ENCODE peak calls at places on chromosomes 16 and 17, in five cellular contexts. S, J, A, N and W are unnamed samples.

GRCh38 chr17:70288540-70289290 is 119.4 kb downstream of the KCNJ2 start:
- DNase-seq in S (peak), A (no peak), N (no peak), J (no peak), W (no peak)

GRCh38 chr17:47102914-47103313 is 86.2 kb downstream of the CDC27 start:
- DNase-seq in S (no peak), N (no peak), J (no peak), A (no peak), W (no peak)

GRCh38 chr16:27828671-27829070 is 234.8 kb downstream of the GSG1L start:
- DNase-seq in J (no peak), N (no peak), A (no peak), S (no peak), W (no peak)

GRCh38 chr17:77884019-77884418 is 74.5 kb upstream of the TNRC6C start:
- DNase-seq in A (no peak), J (no peak), S (no peak), N (no peak), W (no peak)

GRCh38 chr16:67658849-67659674 is 998 bp downstream of the ACD start:
- DNase-seq in J (no peak), S (peak), N (no peak), A (no peak), W (no peak)

GRCh38 chr17:45852535-45853297 is 8.0 kb downstream of the SPPL2C start:
- DNase-seq in S (no peak), N (no peak), J (peak), A (peak), W (no peak)

GRCh38 chr16:57299009-57299718 is 14.7 kb upstream of the PLLP start:
- DNase-seq in A (peak), S (peak), N (no peak), J (peak), W (no peak)

GRCh38 chr17:48121921-48122650 is 14.5 kb downstream of the SNX11 start:
- DNase-seq in J (no peak), A (no peak), S (no peak), N (no peak), W (no peak)

GRCh38 chr16:74896389-74897370 is 88.2 kb downstream of the WDR59 start:
- DNase-seq in A (peak), N (no peak), J (no peak), S (no peak), W (no peak)

GRCh38 chr17:39229274-39229913 is 3.6 kb upstream of the STAC2 start:
- DNase-seq in J (no peak), N (no peak), S (peak), A (no peak), W (no peak)

GRCh38 chr16:21599994-21600773 is 807 bp downstream of the METTL9 start:
- DNase-seq in A (no peak), S (peak), N (peak), J (no peak), W (no peak)

DNA sequence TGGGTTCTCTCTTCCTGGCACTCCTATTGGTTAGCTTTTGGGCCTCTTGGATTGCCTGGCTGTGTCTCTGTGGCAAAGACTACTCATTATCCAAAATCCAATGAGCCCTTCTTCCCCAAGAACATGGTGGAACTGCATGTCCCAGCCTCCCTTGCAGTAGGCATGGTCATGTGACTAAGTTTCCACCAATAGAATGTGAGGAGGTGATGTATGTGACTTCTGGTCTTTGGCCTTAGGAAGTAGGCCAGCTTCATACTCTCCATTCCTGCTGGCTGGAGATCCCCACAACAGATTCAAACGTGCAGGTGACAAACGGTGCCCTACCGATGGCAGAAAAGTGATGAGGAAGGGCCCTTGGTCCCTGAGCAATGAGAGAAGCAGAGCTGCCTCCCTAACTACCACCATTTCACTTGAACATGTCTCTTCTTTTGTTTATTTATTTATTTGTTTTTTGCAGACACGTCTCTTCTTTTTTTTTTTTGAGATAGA is 17.3 kb upstream of the SPN start:
- DNase-seq in J (no peak), S (peak), N (no peak), A (no peak), W (no peak)
- H3K4me3 ChIP-seq in J (no peak), S (no peak), N (no peak), A (no peak), W (no peak)

DNA sequence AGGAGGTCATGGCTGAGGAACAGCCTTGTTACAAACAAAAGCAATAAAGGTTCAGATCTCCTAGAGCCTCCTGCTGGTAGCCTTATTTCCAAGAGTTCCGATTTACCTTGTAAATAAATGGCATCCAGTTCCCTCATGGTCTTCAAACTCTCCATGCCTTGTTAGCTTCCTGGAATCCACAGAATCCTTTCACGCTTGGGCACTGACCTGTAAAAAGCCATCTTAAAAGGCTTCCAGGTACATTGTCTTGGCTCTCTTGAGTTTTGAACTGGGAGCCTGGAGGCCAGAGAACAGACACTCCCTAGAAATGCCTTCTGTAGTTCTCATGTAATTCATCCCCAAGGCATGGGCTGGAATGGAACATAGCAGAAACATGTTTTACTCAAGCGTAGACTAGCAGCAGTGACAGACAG is 207.9 kb downstream of the SNX29 start:
- DNase-seq in A (no peak), S (no peak), J (no peak), N (no peak), W (no peak)
- TF ChIP-seq CTCF in A (no peak), S (no peak), J (no peak), N (no peak), W (no peak)

GRCh38 chr17:65559483-65559801 is 2.0 kb downstream of the AXIN2 start:
- DNase-seq in J (no peak), S (no peak), A (no peak), N (no peak), W (no peak)
- H3K4me3 ChIP-seq in J (peak), S (no peak), A (peak), N (peak), W (peak)

GRCh38 chr16:47858333-47859067 is 297.3 kb downstream of the ABCC12 start:
- DNase-seq in J (no peak), N (no peak), S (no peak), A (no peak), W (no peak)
- TF ChIP-seq CTCF in J (no peak), N (no peak), S (no peak), A (no peak), W (no peak)

GRCh38 chr16:29663829-29664132 is 734 bp downstream of the SPN start:
- DNase-seq in N (no peak), S (peak), J (no peak), A (no peak), W (no peak)

GRCh38 chr16:29663020-29663828 is at the start of gene SPN:
- DNase-seq in A (no peak), N (no peak), S (peak), J (no peak), W (no peak)

GRCh38 chr16:29667755-29668154 is 4.7 kb downstream of the SPN start:
- DNase-seq in N (no peak), S (peak), A (no peak), J (no peak), W (no peak)

GRCh38 chr16:29664133-29664912 is 1.3 kb downstream of the SPN start:
- DNase-seq in N (no peak), S (peak), J (no peak), A (no peak), W (no peak)

DNA sequence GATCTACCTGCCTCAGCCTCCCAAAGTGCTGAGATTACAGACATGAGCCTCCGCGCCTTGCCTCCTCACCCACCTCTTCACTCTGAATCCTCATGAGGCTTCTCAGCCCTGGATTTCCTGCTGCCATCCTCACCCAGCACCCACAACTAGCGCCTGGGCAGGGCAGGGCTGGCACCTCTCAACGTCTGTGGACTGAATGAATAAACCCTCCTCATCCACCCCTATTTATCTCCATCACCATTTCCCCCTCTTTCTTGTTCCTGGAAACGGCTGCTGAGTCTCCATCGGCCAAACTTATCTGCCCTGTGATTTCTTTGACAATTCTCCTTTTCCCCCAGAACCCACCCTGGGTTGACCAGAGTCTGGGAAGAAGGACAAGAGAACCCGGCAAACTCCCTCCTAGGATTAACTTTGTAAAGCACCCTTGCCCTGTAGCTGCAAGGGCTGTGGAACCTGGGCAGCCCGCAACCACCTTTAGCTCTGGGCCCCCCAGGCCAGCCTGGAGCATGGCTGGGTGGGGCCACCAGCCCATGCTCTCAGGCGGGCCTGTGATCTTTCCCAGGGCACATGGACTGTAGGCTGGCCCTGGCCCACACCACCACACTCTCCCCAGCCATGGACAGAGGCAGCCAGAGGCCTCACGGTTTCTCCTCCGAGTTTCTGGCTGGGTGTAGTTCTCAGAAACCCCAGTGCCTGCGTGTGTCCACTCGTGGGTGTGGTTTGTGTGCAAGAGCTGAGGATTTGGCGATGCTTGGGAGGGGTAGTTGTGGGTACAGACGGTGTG is 2.4 kb downstream of the SPN start:
- DNase-seq in S (no peak), J (no peak), N (no peak), A (no peak), W (no peak)
- H3K4me3 ChIP-seq in S (peak), J (no peak), N (peak), A (no peak), W (no peak)

DNA sequence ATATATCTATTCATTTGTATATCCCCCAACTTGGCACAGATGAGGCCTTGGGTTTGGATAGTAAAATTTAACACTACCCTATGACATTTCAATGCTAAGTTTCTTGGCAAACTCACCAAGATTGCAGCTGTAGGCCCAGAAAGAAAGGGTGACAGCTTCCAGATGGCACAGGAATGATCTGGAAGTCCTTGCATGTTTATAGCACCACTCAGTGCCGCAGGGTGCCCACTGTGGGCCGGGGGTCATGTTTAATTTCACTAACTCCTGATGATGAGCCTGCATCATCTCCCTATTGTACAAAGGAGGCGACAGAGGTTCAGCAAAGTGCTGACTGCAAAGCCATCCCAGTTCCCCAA is 166.0 kb downstream of the XYLT1 start:
- DNase-seq in N (no peak), S (no peak), J (no peak), A (no peak), W (no peak)
- TF ChIP-seq CTCF in N (no peak), S (no peak), J (no peak), A (no peak), W (no peak)